ENCODE peak calls at places on chromosome 19, in six cellular contexts. S is lower leg skin; X is psoas muscle; O is CD8-positive, alpha-beta T cell; Y is RWPE1; B is glutamatergic neuron. Q is an unnamed sample.
A peak's percentile ranks its signal among the peaks of the same experiment; 100 is the strongest.

GRCh38 chr19:42121666-42122069 is 10.6 kb downstream of the POU2F2 start:
- DNase-seq in O (peak; percentile 84), S (peak; percentile 88), B (no peak), X (peak; percentile 61), Y (peak; percentile 93), Q (peak; percentile 83)

GRCh38 chr19:19530423-19530804 is 1.7 kb downstream of the YJEFN3 start:
- DNase-seq in O (no peak), X (no peak), B (no peak), S (no peak), Y (no peak), Q (no peak)

GRCh38 chr19:52099497-52100138 is 4.1 kb upstream of the ZNF841 start:
- DNase-seq in X (no peak), B (no peak), Y (no peak), S (no peak), O (no peak), Q (no peak)

GRCh38 chr19:16076958-16077611 is 790 bp downstream of the TPM4 start:
- DNase-seq in B (peak; percentile 68), O (no peak), S (peak; percentile 93), Y (no peak), X (peak; percentile 67), Q (no peak)

GRCh38 chr19:6087074-6087506 is 23.2 kb downstream of the RFX2 start:
- DNase-seq in O (peak; percentile 50), B (peak; percentile 56), Y (no peak), X (no peak), S (peak; percentile 87), Q (peak; percentile 72)

GRCh38 chr19:33264881-33265445 is 37.4 kb downstream of the CEBPA start:
- DNase-seq in O (no peak), X (no peak), S (no peak), B (no peak), Y (no peak), Q (no peak)

GRCh38 chr19:16957855-16958254 is 68.8 kb downstream of the CPAMD8 start:
- DNase-seq in O (no peak), S (no peak), X (no peak), B (no peak), Y (no peak), Q (no peak)

GRCh38 chr19:43631491-43631890 is 8.2 kb downstream of the CADM4 start:
- DNase-seq in Y (no peak), B (no peak), O (no peak), S (no peak), X (no peak), Q (no peak)

GRCh38 chr19:55178781-55179569 is 1.1 kb downstream of the SYT5 start:
- DNase-seq in X (peak; percentile 74), S (no peak), O (peak; percentile 95), B (peak; percentile 96), Y (peak; percentile 69), Q (peak; percentile 99)

GRCh38 chr19:51331193-51331592 is 10.7 kb downstream of the VSIG10L start:
- DNase-seq in S (no peak), B (no peak), X (no peak), Y (no peak), O (no peak), Q (no peak)

GRCh38 chr19:13935765-13936486 is 2.3 kb downstream of the PODNL1 start:
- DNase-seq in O (no peak), B (peak; percentile 83), Y (no peak), X (no peak), S (no peak), Q (no peak)

GRCh38 chr19:51194527-51195315 is 30.2 kb upstream of the CD33 start:
- DNase-seq in S (peak; percentile 45), B (no peak), O (no peak), Y (peak; percentile 20), X (no peak), Q (no peak)

GRCh38 chr19:15374796-15375440 is 4.7 kb downstream of the AKAP8 start:
- DNase-seq in S (no peak), O (no peak), Y (no peak), X (peak; percentile 92), B (no peak), Q (no peak)

DNA sequence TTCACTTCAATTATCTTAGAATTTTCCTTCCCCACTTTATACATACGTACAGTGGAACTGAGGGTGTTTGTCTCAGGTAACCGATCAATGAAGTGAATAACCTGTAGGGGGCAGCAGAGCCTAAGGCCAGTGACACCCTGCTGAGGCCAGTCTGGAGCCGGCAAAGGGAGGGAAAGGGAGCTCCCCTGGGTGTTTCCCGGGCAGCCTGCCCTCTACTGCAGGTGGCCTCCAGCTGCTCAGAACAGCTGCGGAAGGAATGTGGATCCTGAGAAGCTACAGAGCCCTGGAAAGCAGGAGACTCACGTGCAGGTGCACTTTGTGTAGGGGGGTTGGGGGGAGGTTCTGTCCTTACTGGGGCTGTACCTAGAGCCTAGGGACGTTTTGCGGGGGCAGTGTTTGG is 832 bp upstream of the ZNF491 start:
- DNase-seq in Y (peak; percentile 93), S (peak; percentile 94), X (peak; percentile 92), O (peak; percentile 78), B (peak; percentile 87), Q (peak; percentile 87)
- TF ChIP-seq CTCF in Y (peak; percentile 93), S (peak; percentile 78), X (peak; percentile 92), O (peak; percentile 85), B (peak; percentile 94), Q (peak; percentile 79)

DNA sequence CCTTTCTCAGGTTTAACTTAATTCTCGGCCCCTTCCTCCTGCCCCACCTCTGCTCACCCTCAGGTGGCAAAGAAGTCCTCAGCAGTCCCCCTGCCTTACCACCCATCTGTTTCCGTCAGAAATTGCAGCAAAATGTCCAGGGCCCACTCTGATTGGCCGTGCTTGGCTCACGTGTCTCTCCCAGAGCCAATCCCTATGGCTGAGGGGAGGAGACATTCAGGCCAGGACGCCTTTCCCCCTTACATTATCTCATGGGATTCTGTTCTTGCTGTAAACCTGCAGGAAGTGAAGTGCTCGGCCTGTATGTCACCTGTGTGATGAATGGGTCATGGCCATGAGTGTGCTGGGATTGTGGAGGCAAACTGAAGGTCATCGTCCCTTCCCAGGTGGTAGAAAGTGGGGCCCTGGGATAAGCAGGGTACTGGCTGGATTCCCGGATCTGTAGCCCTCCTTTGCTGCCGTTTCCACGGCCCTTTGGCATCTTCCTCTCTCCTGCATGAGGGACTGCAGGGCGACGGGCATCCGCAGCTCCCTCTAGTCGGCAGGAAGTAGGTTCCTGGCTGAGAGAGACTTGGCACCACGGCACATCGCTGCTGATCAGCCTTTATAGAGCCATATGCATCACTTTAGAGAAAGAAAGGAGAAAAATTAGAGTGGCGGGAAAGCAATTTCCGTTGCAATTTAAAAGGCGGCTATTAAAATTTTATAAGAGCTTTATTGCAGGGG is 118.1 kb downstream of the SIPA1L3 start:
- DNase-seq in S (no peak), O (no peak), X (no peak), Y (no peak), B (no peak), Q (no peak)
- TF ChIP-seq CTCF in S (no peak), O (no peak), X (no peak), Y (no peak), B (no peak), Q (no peak)

DNA sequence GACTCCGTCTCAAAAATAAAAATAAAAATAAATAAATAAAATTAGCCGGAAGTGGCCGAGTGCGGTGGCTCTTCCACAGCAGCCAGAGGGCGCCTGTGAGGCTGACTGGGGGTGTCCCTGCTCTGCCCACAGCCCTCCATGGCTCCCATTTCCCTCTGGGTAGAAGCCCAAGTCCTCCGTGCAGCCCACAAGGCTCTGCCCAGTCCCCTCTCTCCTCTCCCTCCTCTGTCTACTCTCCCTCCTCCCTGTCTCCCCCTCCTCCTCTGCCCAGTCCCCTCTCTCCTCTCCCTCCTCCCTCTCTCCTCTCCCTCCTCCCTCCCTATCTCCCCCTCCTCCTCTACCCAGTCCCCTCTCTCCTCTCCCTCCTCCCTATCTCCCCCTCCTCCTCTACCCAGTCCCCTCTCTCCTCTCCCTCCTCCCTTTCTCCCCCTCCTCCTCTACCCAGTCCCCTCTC is 20.4 kb downstream of the MISP start:
- DNase-seq in B (peak; percentile 71), S (no peak), Y (peak; percentile 38), X (peak; percentile 72), O (no peak), Q (peak; percentile 79)
- TF ChIP-seq CTCF in B (peak; percentile 30), S (no peak), Y (no peak), X (peak; percentile 53), O (no peak), Q (peak; percentile 60)

DNA sequence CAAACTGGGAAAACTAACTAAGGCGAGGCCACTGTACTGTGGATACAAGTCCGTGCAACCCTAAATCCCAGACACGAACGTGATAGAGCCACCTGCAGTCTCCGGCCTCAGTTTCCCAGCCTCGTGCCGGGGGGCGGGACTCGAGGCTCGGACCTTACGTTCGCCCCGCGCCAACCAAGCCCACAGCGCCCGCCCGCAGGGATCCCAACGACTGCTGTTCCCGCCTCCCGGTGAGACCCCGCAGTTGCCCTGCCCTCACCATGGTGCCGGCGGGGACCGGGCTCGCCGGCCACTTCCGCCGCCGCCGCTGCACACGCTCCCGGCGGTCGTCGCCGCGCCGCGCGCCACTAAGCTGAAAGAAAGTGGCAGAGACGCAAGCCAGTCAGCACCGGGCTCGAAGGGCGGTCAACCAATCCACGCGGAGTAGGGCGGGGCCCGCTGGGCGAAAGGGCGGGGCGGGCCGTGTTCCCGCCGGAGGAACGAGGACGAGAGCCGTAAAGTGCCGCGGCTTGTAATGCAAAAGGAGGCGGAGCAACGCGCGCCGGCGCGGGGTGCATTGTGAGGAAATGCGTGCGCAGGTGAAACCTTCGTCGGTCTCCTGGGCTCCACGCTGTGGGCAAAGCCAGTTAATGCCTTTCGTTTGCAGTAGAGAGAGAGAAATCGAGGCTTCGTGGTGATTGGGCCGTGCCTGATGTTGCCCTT is at the start of gene LSM4:
- DNase-seq in B (peak; percentile 99), O (peak; percentile 99), S (peak; percentile 100), Y (peak; percentile 99), X (peak; percentile 99), Q (peak; percentile 99)
- TF ChIP-seq CTCF in B (no peak), O (peak; percentile 71), S (no peak), Y (peak; percentile 51), X (peak; percentile 25), Q (peak; percentile 61)

DNA sequence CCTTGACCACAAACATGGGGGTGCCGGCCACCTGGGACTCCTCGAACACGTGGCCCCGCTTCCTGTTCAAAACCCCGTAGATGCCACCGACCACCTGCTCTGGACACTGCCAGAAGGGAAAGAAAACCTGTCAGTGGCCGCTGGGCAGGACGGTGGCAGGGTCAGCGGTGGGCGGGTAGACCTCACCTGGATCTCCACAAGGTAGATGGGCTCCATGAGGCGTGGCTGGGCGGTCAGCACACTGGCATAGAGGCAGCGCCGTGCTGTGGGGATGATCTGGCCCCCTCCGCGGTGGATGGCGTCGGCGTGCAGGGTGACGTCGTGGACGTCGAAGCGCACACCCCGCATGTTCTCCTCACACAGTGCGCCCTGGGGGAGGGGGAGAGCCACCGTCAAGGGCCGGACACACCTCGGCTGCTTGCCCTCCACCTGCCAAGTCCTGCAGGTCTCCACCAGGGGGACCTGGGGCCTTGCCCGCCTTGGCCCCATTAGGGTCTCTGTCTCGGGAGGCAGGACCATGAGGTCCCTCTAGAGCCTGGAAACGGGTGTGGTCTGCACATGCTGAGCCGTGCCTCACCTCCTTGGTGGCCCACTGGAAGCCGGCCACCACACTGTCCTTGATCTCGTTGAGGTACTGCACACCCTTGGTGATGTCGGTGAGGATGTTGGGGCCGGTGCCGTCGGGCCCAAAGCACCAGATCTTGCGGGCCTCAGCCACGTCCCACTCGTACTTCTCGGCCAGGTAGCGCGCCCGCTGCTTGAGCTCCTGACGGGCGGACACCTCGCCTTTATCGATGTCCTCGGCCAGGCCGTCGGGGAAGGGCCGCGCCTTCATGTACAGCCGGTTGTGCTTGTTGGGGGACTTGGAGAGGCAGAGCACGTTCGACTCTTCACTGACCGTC is 6.6 kb upstream of the DAPK3 start:
- DNase-seq in B (no peak), X (peak; percentile 65), O (no peak), Y (no peak), S (no peak), Q (no peak)
- TF ChIP-seq CTCF in B (peak; percentile 24), X (peak; percentile 18), O (no peak), Y (no peak), S (no peak), Q (no peak)

DNA sequence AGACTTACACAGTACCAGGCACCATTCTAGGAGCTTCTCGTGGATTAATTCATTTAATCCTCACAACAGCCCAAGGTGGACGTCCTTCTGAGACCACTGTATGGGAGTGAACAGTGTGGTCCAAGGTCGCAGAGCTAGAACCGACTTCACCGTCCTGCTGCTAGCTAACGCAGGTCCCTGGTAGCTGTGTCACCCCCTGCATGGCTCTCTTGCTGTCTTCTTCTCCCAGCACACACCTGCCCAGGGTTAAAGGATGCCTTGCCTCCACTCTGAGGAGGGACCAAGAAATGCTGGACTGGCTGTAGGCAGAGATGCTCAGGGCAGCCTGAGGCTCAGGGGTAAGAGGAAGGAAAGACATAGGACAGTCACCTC is 3.0 kb downstream of the AKT2 start:
- DNase-seq in S (no peak), B (no peak), O (no peak), Y (no peak), X (no peak), Q (no peak)
- TF ChIP-seq CTCF in S (no peak), B (no peak), O (no peak), Y (no peak), X (no peak), Q (no peak)

Q was measured in GM13977.